ENCODE peak calls at places on chromosomes 12 and 14, in five cellular contexts. H is GM12878, Z is right atrium auricular region, F is AG04450, S is Calu3. B is an unnamed sample.

GRCh38 chr14:101761881-101762529 is 496 bp downstream of the PPP2R5C start:
- DNase-seq in H (no peak), Z (no peak), F (no peak), S (peak), B (no peak)

GRCh38 chr12:53074999-53075370 is 4.2 kb downstream of the SPRYD3 start:
- DNase-seq in H (no peak), Z (no peak), F (no peak), S (no peak), B (no peak)

GRCh38 chr14:59464651-59465569 is at the start of gene GPR135:
- DNase-seq in H (no peak), Z (no peak), F (no peak), S (peak), B (peak)

GRCh38 chr12:90102957-90103652 is 394.5 kb upstream of the ATP2B1 start:
- DNase-seq in H (peak), Z (no peak), F (no peak), S (peak), B (no peak)

GRCh38 chr14:61524211-61524806 is 171.0 kb upstream of the HIF1A start:
- DNase-seq in H (no peak), Z (no peak), F (no peak), S (peak), B (no peak)

GRCh38 chr12:49888461-49889151 is 15.1 kb downstream of the FAIM2 start:
- DNase-seq in H (no peak), Z (no peak), F (no peak), S (peak), B (no peak)

GRCh38 chr14:66401447-66402095 is 84.6 kb upstream of the CCDC196 start:
- DNase-seq in H (no peak), Z (no peak), F (no peak), S (peak), B (no peak)

GRCh38 chr12:100927825-100928224 is 133.2 kb downstream of the ANO4 start:
- DNase-seq in H (no peak), Z (no peak), F (peak), S (peak), B (no peak)

GRCh38 chr14:101843665-101844064 is 82.2 kb downstream of the PPP2R5C start:
- DNase-seq in H (peak), Z (no peak), F (no peak), S (peak), B (peak)

GRCh38 chr12:92068441-92068840 is 77.2 kb downstream of the BTG1 start:
- DNase-seq in H (no peak), Z (no peak), F (no peak), S (no peak), B (no peak)

GRCh38 chr12:3199551-3200031 is 122.4 kb downstream of the TSPAN9 start:
- DNase-seq in H (no peak), Z (no peak), F (no peak), S (peak), B (no peak)
- TF ChIP-seq CTCF in H (no peak), Z (no peak), F (no peak), S (no peak), B (no peak)

GRCh38 chr12:62802321-62802720 is 132.6 kb downstream of the PPM1H start:
- DNase-seq in H (no peak), Z (no peak), F (no peak), S (no peak), B (no peak)

GRCh38 chr12:62801796-62802195 is 133.2 kb downstream of the PPM1H start:
- DNase-seq in H (no peak), Z (no peak), F (no peak), S (no peak), B (no peak)

GRCh38 chr12:62803756-62804155 is 131.2 kb downstream of the PPM1H start:
- DNase-seq in H (no peak), Z (no peak), F (no peak), S (no peak), B (no peak)

GRCh38 chr12:62800707-62801400 is 134.1 kb downstream of the PPM1H start:
- DNase-seq in H (no peak), Z (no peak), F (no peak), S (no peak), B (no peak)

GRCh38 chr12:62802981-62803380 is 132.0 kb downstream of the PPM1H start:
- DNase-seq in H (no peak), Z (no peak), F (no peak), S (no peak), B (no peak)
- TF ChIP-seq CTCF in H (no peak), Z (no peak), F (no peak), S (no peak), B (no peak)

GRCh38 chr12:84874125-84874824 is 38.3 kb downstream of the SLC6A15 start:
- DNase-seq in H (no peak), Z (no peak), F (peak), S (no peak), B (no peak)

GRCh38 chr12:84877340-84877739 is 35.3 kb downstream of the SLC6A15 start:
- DNase-seq in H (no peak), Z (no peak), F (no peak), S (no peak), B (no peak)

GRCh38 chr12:84874825-84875139 is 37.8 kb downstream of the SLC6A15 start:
- DNase-seq in H (no peak), Z (no peak), F (no peak), S (no peak), B (no peak)

GRCh38 chr12:84875241-84875640 is 37.4 kb downstream of the SLC6A15 start:
- DNase-seq in H (no peak), Z (no peak), F (no peak), S (no peak), B (no peak)
- TF ChIP-seq CTCF in H (no peak), Z (no peak), F (no peak), S (no peak), B (no peak)

GRCh38 chr14:78700236-78700635 is 530.1 kb downstream of the NRXN3 start:
- DNase-seq in H (no peak), Z (no peak), F (no peak), S (no peak), B (no peak)
- TF ChIP-seq CTCF in H (no peak), Z (no peak), F (no peak), S (no peak), B (no peak)

B was measured in CD14-positive monocyte.